ENCODE peak calls at places on chromosomes 7 and 10, in ten cellular contexts. One of them, this sample, is unnamed.

GRCh38 chr10:84190621-84191020 is 3.7 kb upstream of the CDHR1 start:
- DNase-seq in tibial nerve: no peak
- DNase-seq in astrocyte of the spinal cord: no peak
- DNase-seq in BJ: no peak
- DNase-seq in HCT116: no peak
- DNase-seq in keratinocyte: no peak
- DNase-seq in tibial artery: no peak
- DNase-seq in kidney: no peak
- DNase-seq in ovary: no peak
- DNase-seq in spleen: peak; percentile 62
- DNase-seq in this sample: no peak

GRCh38 chr10:13950543-13950939 is 363.8 kb downstream of the PRPF18 start:
- DNase-seq in spleen: no peak
- DNase-seq in BJ: no peak
- DNase-seq in tibial artery: no peak
- DNase-seq in keratinocyte: no peak
- DNase-seq in kidney: no peak
- DNase-seq in ovary: no peak
- DNase-seq in HCT116: no peak
- DNase-seq in tibial nerve: no peak
- DNase-seq in astrocyte of the spinal cord: no peak
- DNase-seq in this sample: no peak

GRCh38 chr10:110493832-110494426 is 3.8 kb upstream of the DUSP5 start:
- DNase-seq in astrocyte of the spinal cord: peak; percentile 5
- DNase-seq in ovary: no peak
- DNase-seq in tibial nerve: no peak
- DNase-seq in kidney: no peak
- DNase-seq in keratinocyte: no peak
- DNase-seq in tibial artery: no peak
- DNase-seq in HCT116: no peak
- DNase-seq in BJ: no peak
- DNase-seq in spleen: no peak
- DNase-seq in this sample: no peak

GRCh38 chr10:50395279-50395678 is 144.0 kb upstream of the ASAH2 start:
- DNase-seq in tibial artery: no peak
- DNase-seq in BJ: no peak
- DNase-seq in spleen: no peak
- DNase-seq in keratinocyte: peak; percentile 25
- DNase-seq in ovary: no peak
- DNase-seq in astrocyte of the spinal cord: no peak
- DNase-seq in HCT116: no peak
- DNase-seq in tibial nerve: peak; percentile 34
- DNase-seq in kidney: no peak
- DNase-seq in this sample: peak; percentile 88

GRCh38 chr10:90007226-90007625 is 305.8 kb downstream of the KIF20B start:
- DNase-seq in tibial nerve: no peak
- DNase-seq in spleen: no peak
- DNase-seq in tibial artery: no peak
- DNase-seq in astrocyte of the spinal cord: peak; percentile 49
- DNase-seq in HCT116: no peak
- DNase-seq in keratinocyte: peak; percentile 55
- DNase-seq in kidney: no peak
- DNase-seq in BJ: peak; percentile 31
- DNase-seq in ovary: no peak
- DNase-seq in this sample: no peak

GRCh38 chr7:134625571-134625970 is 21.1 kb upstream of the BPGM start:
- DNase-seq in BJ: peak; percentile 86
- DNase-seq in astrocyte of the spinal cord: peak; percentile 73
- DNase-seq in keratinocyte: no peak
- DNase-seq in tibial nerve: no peak
- DNase-seq in HCT116: no peak
- DNase-seq in spleen: no peak
- DNase-seq in ovary: no peak
- DNase-seq in tibial artery: no peak
- DNase-seq in kidney: no peak
- DNase-seq in this sample: peak; percentile 56

GRCh38 chr7:25860206-25860881 is 291.7 kb upstream of the NFE2L3 start:
- DNase-seq in HCT116: no peak
- DNase-seq in tibial artery: no peak
- DNase-seq in ovary: no peak
- DNase-seq in tibial nerve: no peak
- DNase-seq in keratinocyte: no peak
- DNase-seq in BJ: no peak
- DNase-seq in kidney: no peak
- DNase-seq in astrocyte of the spinal cord: peak; percentile 19
- DNase-seq in spleen: no peak
- DNase-seq in this sample: no peak

GRCh38 chr10:13066527-13066926 is 33.4 kb upstream of the OPTN start:
- DNase-seq in BJ: no peak
- DNase-seq in spleen: no peak
- DNase-seq in keratinocyte: no peak
- DNase-seq in tibial artery: no peak
- DNase-seq in astrocyte of the spinal cord: no peak
- DNase-seq in tibial nerve: no peak
- DNase-seq in kidney: no peak
- DNase-seq in HCT116: no peak
- DNase-seq in ovary: no peak
- DNase-seq in this sample: no peak

GRCh38 chr10:27258838-27259532 is 18.4 kb upstream of the ACBD5 start:
- DNase-seq in kidney: peak; percentile 72
- DNase-seq in keratinocyte: no peak
- DNase-seq in spleen: peak; percentile 82
- DNase-seq in ovary: no peak
- DNase-seq in astrocyte of the spinal cord: no peak
- DNase-seq in tibial artery: no peak
- DNase-seq in BJ: no peak
- DNase-seq in tibial nerve: no peak
- DNase-seq in HCT116: no peak
- DNase-seq in this sample: no peak
- H3K4me3 ChIP-seq in kidney: peak overlapping the region; percentile 58
- H3K4me3 ChIP-seq in keratinocyte: peak overlapping the region; percentile 49
- H3K4me3 ChIP-seq in spleen: peak overlapping the region; percentile 53
- H3K4me3 ChIP-seq in ovary: peak overlapping the region; percentile 53
- H3K4me3 ChIP-seq in astrocyte of the spinal cord: peak overlapping the region; percentile 43
- H3K4me3 ChIP-seq in tibial artery: peak overlapping the region; percentile 56
- H3K4me3 ChIP-seq in BJ: peak overlapping the region; percentile 31
- H3K4me3 ChIP-seq in tibial nerve: peak overlapping the region; percentile 42
- H3K4me3 ChIP-seq in HCT116: no peak overlapping the region
- H3K4me3 ChIP-seq in this sample: peak overlapping the region; percentile 32

GRCh38 chr7:130491841-130492518 is at the start of gene MEST:
- DNase-seq in BJ: no peak
- DNase-seq in kidney: peak; percentile 78
- DNase-seq in spleen: peak; percentile 78
- DNase-seq in astrocyte of the spinal cord: peak; percentile 35
- DNase-seq in keratinocyte: no peak
- DNase-seq in tibial artery: no peak
- DNase-seq in tibial nerve: no peak
- DNase-seq in HCT116: no peak
- DNase-seq in ovary: peak; percentile 38
- DNase-seq in this sample: peak; percentile 39

GRCh38 chr7:130490888-130491771 is 755 bp upstream of the MEST start:
- DNase-seq in ovary: peak; percentile 74
- DNase-seq in tibial nerve: no peak
- DNase-seq in HCT116: no peak
- DNase-seq in tibial artery: no peak
- DNase-seq in kidney: peak; percentile 76
- DNase-seq in keratinocyte: no peak
- DNase-seq in BJ: no peak
- DNase-seq in astrocyte of the spinal cord: peak; percentile 54
- DNase-seq in spleen: peak; percentile 76
- DNase-seq in this sample: peak; percentile 43

GRCh38 chr7:130494480-130494879 is 2.6 kb downstream of the MEST start:
- DNase-seq in BJ: no peak
- DNase-seq in HCT116: no peak
- DNase-seq in tibial nerve: no peak
- DNase-seq in kidney: no peak
- DNase-seq in keratinocyte: no peak
- DNase-seq in ovary: no peak
- DNase-seq in spleen: no peak
- DNase-seq in astrocyte of the spinal cord: no peak
- DNase-seq in tibial artery: no peak
- DNase-seq in this sample: no peak

GRCh38 chr7:130493275-130493868 is 1.5 kb downstream of the MEST start:
- DNase-seq in kidney: peak; percentile 62
- DNase-seq in spleen: no peak
- DNase-seq in astrocyte of the spinal cord: peak; percentile 43
- DNase-seq in tibial nerve: no peak
- DNase-seq in HCT116: no peak
- DNase-seq in ovary: peak; percentile 22
- DNase-seq in keratinocyte: no peak
- DNase-seq in tibial artery: no peak
- DNase-seq in BJ: no peak
- DNase-seq in this sample: peak; percentile 39

DNA sequence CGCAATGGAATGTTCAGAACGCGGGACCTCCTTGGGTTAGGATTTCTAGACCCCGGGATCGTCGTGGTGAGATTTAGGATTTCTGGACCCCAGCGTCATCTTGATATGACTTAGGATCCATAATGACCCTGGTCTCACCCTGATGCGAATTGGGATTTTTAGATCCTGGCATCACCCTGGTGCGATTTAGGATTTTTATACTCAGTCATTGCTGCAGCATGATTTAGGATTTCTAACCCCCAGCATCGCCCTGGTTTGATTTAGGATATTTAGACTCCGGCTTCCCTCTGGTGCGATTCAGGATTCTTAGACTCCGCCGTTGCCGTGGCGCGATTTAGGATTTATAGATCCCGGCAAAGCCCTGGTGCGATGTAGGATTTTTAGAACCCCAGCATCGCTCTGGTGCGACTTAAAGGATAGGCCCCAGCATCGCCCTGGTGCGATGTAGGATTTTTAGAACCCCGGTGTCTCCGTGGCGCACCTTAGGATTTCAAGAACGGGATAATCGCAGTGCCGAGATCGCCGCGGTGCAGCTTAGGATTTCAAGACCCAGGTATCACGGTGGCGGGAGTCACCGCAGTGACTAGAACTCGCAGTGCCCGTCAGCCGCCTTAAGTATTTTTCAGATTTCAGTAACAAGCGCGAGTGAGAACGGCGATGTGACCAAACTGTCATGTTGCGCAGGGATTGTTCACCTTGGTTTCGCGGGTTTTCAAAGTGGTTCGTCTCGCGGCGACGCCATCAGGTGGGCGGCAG is 812 bp downstream of the MEST start:
- DNase-seq in keratinocyte: no peak
- DNase-seq in BJ: no peak
- DNase-seq in astrocyte of the spinal cord: no peak
- DNase-seq in HCT116: no peak
- DNase-seq in ovary: no peak
- DNase-seq in spleen: no peak
- DNase-seq in kidney: peak; percentile 53
- DNase-seq in tibial artery: no peak
- DNase-seq in tibial nerve: no peak
- DNase-seq in this sample: no peak
- TF ChIP-seq CTCF in keratinocyte: no peak
- TF ChIP-seq CTCF in BJ: no peak
- TF ChIP-seq CTCF in astrocyte of the spinal cord: no peak
- TF ChIP-seq CTCF in HCT116: no peak
- TF ChIP-seq CTCF in ovary: no peak
- TF ChIP-seq CTCF in spleen: no peak
- TF ChIP-seq CTCF in kidney: no peak
- TF ChIP-seq CTCF in tibial artery: no peak
- TF ChIP-seq CTCF in tibial nerve: no peak
- TF ChIP-seq CTCF in this sample: no peak

DNA sequence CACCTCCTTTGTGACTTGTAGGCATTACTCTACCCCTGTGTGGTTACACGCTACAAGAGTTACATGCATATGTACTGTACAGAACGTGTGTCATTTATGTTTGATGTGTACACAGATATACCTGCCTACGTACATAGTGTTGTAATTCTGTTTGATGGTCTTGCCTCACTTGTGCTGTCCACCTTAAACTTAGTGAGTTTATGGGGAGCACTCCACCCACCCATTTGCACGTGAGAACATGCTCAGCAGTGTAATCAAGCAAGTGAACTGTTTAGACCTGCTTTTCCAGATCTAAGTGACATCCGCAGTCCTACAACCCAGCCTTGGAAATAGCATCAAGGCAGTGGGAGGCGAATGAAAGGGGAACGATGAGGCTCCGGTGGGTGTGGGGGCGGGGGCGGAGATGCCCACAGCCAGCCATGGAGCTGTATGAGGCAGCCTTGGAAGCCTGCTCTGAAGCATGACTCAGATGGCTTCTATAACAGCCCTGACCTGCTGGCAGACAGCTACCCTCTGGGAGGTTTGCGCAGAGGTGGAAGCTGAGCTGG is 52.1 kb downstream of the SUFU start:
- DNase-seq in tibial artery: peak; percentile 33
- DNase-seq in astrocyte of the spinal cord: peak; percentile 77
- DNase-seq in BJ: no peak
- DNase-seq in ovary: no peak
- DNase-seq in kidney: no peak
- DNase-seq in spleen: no peak
- DNase-seq in tibial nerve: no peak
- DNase-seq in keratinocyte: peak; percentile 21
- DNase-seq in HCT116: no peak
- DNase-seq in this sample: peak; percentile 53
- H3K4me3 ChIP-seq in tibial artery: no peak overlapping the region
- H3K4me3 ChIP-seq in astrocyte of the spinal cord: no peak overlapping the region
- H3K4me3 ChIP-seq in BJ: no peak overlapping the region
- H3K4me3 ChIP-seq in ovary: no peak overlapping the region
- H3K4me3 ChIP-seq in kidney: no peak overlapping the region
- H3K4me3 ChIP-seq in spleen: no peak overlapping the region
- H3K4me3 ChIP-seq in tibial nerve: no peak overlapping the region
- H3K4me3 ChIP-seq in keratinocyte: peak overlapping the region; percentile 30
- H3K4me3 ChIP-seq in HCT116: no peak overlapping the region
- H3K4me3 ChIP-seq in this sample: no peak overlapping the region

GRCh38 chr10:79505771-79506351 is 6.5 kb upstream of the EIF5AL1 start:
- DNase-seq in kidney: no peak
- DNase-seq in spleen: no peak
- DNase-seq in HCT116: no peak
- DNase-seq in keratinocyte: no peak
- DNase-seq in tibial nerve: no peak
- DNase-seq in tibial artery: no peak
- DNase-seq in BJ: no peak
- DNase-seq in ovary: no peak
- DNase-seq in astrocyte of the spinal cord: no peak
- DNase-seq in this sample: no peak

GRCh38 chr10:79496896-79497295 is 15.4 kb upstream of the EIF5AL1 start:
- DNase-seq in astrocyte of the spinal cord: no peak
- DNase-seq in keratinocyte: no peak
- DNase-seq in HCT116: no peak
- DNase-seq in tibial artery: peak; percentile 24
- DNase-seq in spleen: no peak
- DNase-seq in ovary: no peak
- DNase-seq in kidney: no peak
- DNase-seq in tibial nerve: no peak
- DNase-seq in BJ: no peak
- DNase-seq in this sample: no peak

GRCh38 chr10:79507436-79508167 is 4.7 kb upstream of the EIF5AL1 start:
- DNase-seq in HCT116: no peak
- DNase-seq in spleen: no peak
- DNase-seq in keratinocyte: no peak
- DNase-seq in astrocyte of the spinal cord: no peak
- DNase-seq in BJ: no peak
- DNase-seq in tibial nerve: no peak
- DNase-seq in kidney: no peak
- DNase-seq in ovary: no peak
- DNase-seq in tibial artery: no peak
- DNase-seq in this sample: no peak

GRCh38 chr10:79498431-79498830 is 13.9 kb upstream of the EIF5AL1 start:
- DNase-seq in astrocyte of the spinal cord: no peak
- DNase-seq in tibial artery: peak; percentile 25
- DNase-seq in HCT116: no peak
- DNase-seq in ovary: no peak
- DNase-seq in spleen: no peak
- DNase-seq in BJ: no peak
- DNase-seq in keratinocyte: no peak
- DNase-seq in tibial nerve: no peak
- DNase-seq in kidney: no peak
- DNase-seq in this sample: no peak

DNA sequence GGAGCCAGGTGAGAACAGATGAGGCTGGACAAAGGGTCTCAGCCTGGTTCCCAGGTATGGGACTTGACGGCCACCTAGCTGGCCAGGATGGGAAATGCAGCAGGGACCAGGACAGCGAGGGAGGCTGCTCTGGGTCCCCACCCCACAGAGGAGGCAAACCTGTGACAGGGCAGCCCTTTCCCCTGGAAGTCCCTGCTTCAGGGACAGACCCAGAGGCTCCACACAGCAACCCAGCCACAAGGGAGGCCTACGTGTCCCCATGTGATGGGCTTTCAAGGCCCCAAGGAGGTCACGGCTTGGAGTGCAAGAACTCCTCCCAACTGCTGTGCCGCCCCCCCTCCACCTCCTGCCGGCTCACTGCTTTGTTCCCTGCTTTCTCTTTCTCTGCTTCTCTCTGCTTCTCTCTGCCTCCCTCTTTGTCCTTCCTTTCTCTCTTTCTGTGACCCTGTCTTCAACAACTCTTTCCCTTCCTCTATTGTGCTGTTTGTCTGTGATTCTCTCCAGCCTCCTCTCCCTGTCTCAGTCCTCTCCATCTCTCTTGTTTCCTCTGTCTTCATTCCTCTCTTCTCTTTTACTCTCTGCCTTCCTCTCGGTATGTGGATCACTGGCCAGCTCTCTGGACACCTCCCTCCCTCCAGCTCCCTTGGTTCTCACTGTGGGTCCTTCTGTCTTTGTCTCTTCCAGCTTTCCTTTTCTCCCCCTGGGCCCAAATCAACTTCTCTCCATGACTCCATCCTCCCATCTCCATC is 9.6 kb upstream of the EIF5AL1 start:
- DNase-seq in tibial artery: peak; percentile 58
- DNase-seq in kidney: no peak
- DNase-seq in astrocyte of the spinal cord: no peak
- DNase-seq in spleen: no peak
- DNase-seq in HCT116: no peak
- DNase-seq in ovary: peak; percentile 38
- DNase-seq in BJ: no peak
- DNase-seq in keratinocyte: no peak
- DNase-seq in tibial nerve: no peak
- DNase-seq in this sample: no peak
- TF ChIP-seq CTCF in tibial artery: peak; percentile 22
- TF ChIP-seq CTCF in kidney: no peak
- TF ChIP-seq CTCF in astrocyte of the spinal cord: peak; percentile 52
- TF ChIP-seq CTCF in spleen: no peak
- TF ChIP-seq CTCF in HCT116: peak; percentile 62
- TF ChIP-seq CTCF in ovary: peak; percentile 30
- TF ChIP-seq CTCF in BJ: peak; percentile 47
- TF ChIP-seq CTCF in keratinocyte: peak; percentile 23
- TF ChIP-seq CTCF in tibial nerve: peak; percentile 18
- TF ChIP-seq CTCF in this sample: peak; percentile 47

This sample was measured in fibroblast of pulmonary artery.